ENCODE peak calls at places on chromosomes 2 and 18, in nine cellular contexts. One of them, this sample, is unnamed.

GRCh38 chr18:34529358-34530335 is 180.5 kb upstream of the DTNA start:
- DNase-seq in GM12891: no peak
- DNase-seq in foreskin keratinocyte: no peak
- DNase-seq in foreskin fibroblast: no peak
- DNase-seq in GM03348: no peak
- DNase-seq in vagina: no peak
- DNase-seq in mucosa of gallbladder: no peak
- DNase-seq in GM23248: no peak
- DNase-seq in GM10248: no peak
- DNase-seq in this sample: no peak

GRCh38 chr2:9720352-9721093 is 89.7 kb upstream of the YWHAQ start:
- DNase-seq in GM12891: no peak
- DNase-seq in foreskin keratinocyte: no peak
- DNase-seq in foreskin fibroblast: no peak
- DNase-seq in GM03348: no peak
- DNase-seq in vagina: no peak
- DNase-seq in mucosa of gallbladder: no peak
- DNase-seq in GM23248: no peak
- DNase-seq in GM10248: no peak
- DNase-seq in this sample: no peak

GRCh38 chr2:24076849-24077534 is 866 bp upstream of the SF3B6 start:
- DNase-seq in GM12891: no peak
- DNase-seq in foreskin keratinocyte: no peak
- DNase-seq in foreskin fibroblast: no peak
- DNase-seq in GM03348: peak
- DNase-seq in vagina: no peak
- DNase-seq in mucosa of gallbladder: no peak
- DNase-seq in GM23248: peak
- DNase-seq in GM10248: peak
- DNase-seq in this sample: no peak

GRCh38 chr2:2704380-2705093 is 373.5 kb upstream of the MYT1L start:
- DNase-seq in GM12891: no peak
- DNase-seq in foreskin keratinocyte: no peak
- DNase-seq in foreskin fibroblast: no peak
- DNase-seq in GM03348: no peak
- DNase-seq in vagina: no peak
- DNase-seq in mucosa of gallbladder: no peak
- DNase-seq in GM23248: no peak
- DNase-seq in GM10248: no peak
- DNase-seq in this sample: no peak

GRCh38 chr2:96099861-96100798 is 16.2 kb downstream of the ADRA2B start:
- DNase-seq in GM12891: peak
- DNase-seq in foreskin keratinocyte: peak
- DNase-seq in foreskin fibroblast: no peak
- DNase-seq in GM03348: no peak
- DNase-seq in vagina: no peak
- DNase-seq in mucosa of gallbladder: no peak
- DNase-seq in GM23248: no peak
- DNase-seq in GM10248: no peak
- DNase-seq in this sample: peak

GRCh38 chr2:63792523-63792922 is 49.2 kb upstream of the UGP2 start:
- DNase-seq in GM12891: no peak
- DNase-seq in foreskin keratinocyte: peak
- DNase-seq in foreskin fibroblast: peak
- DNase-seq in GM03348: peak
- DNase-seq in vagina: no peak
- DNase-seq in mucosa of gallbladder: no peak
- DNase-seq in GM23248: peak
- DNase-seq in GM10248: no peak
- DNase-seq in this sample: peak

GRCh38 chr18:50372743-50373142 is 2.1 kb upstream of the SKA1 start:
- DNase-seq in GM12891: no peak
- DNase-seq in foreskin keratinocyte: no peak
- DNase-seq in foreskin fibroblast: no peak
- DNase-seq in GM03348: no peak
- DNase-seq in vagina: no peak
- DNase-seq in mucosa of gallbladder: no peak
- DNase-seq in GM23248: no peak
- DNase-seq in GM10248: no peak
- DNase-seq in this sample: no peak

GRCh38 chr2:127025357-127026062 is 81.4 kb downstream of the BIN1 start:
- DNase-seq in GM12891: no peak
- DNase-seq in foreskin keratinocyte: peak
- DNase-seq in foreskin fibroblast: peak
- DNase-seq in GM03348: peak
- DNase-seq in vagina: peak
- DNase-seq in mucosa of gallbladder: peak
- DNase-seq in GM23248: peak
- DNase-seq in GM10248: peak
- DNase-seq in this sample: peak

GRCh38 chr2:60441791-60442190 is 111.7 kb downstream of the BCL11A start:
- DNase-seq in GM12891: no peak
- DNase-seq in foreskin keratinocyte: peak
- DNase-seq in foreskin fibroblast: no peak
- DNase-seq in GM03348: no peak
- DNase-seq in vagina: no peak
- DNase-seq in mucosa of gallbladder: no peak
- DNase-seq in GM23248: no peak
- DNase-seq in GM10248: no peak
- DNase-seq in this sample: no peak

GRCh38 chr2:53334610-53335009 is 433.0 kb upstream of the CHAC2 start:
- DNase-seq in GM12891: no peak
- DNase-seq in foreskin keratinocyte: no peak
- DNase-seq in foreskin fibroblast: no peak
- DNase-seq in GM03348: no peak
- DNase-seq in vagina: no peak
- DNase-seq in mucosa of gallbladder: no peak
- DNase-seq in GM23248: no peak
- DNase-seq in GM10248: no peak
- DNase-seq in this sample: no peak

GRCh38 chr2:133110201-133110600 is 440.2 kb upstream of the LYPD1 start:
- DNase-seq in GM12891: no peak
- DNase-seq in foreskin keratinocyte: no peak
- DNase-seq in foreskin fibroblast: no peak
- DNase-seq in GM03348: no peak
- DNase-seq in vagina: no peak
- DNase-seq in mucosa of gallbladder: no peak
- DNase-seq in GM23248: peak
- DNase-seq in GM10248: no peak
- DNase-seq in this sample: no peak

GRCh38 chr2:237581751-237582746 is 8.5 kb downstream of the RAB17 start:
- DNase-seq in GM12891: peak
- DNase-seq in foreskin keratinocyte: no peak
- DNase-seq in foreskin fibroblast: peak
- DNase-seq in GM03348: peak
- DNase-seq in vagina: peak
- DNase-seq in mucosa of gallbladder: peak
- DNase-seq in GM23248: peak
- DNase-seq in GM10248: peak
- DNase-seq in this sample: no peak

GRCh38 chr2:48589170-48589767 is 28.4 kb upstream of the GTF2A1L start:
- DNase-seq in GM12891: no peak
- DNase-seq in foreskin keratinocyte: peak
- DNase-seq in foreskin fibroblast: no peak
- DNase-seq in GM03348: peak
- DNase-seq in vagina: no peak
- DNase-seq in mucosa of gallbladder: peak
- DNase-seq in GM23248: peak
- DNase-seq in GM10248: peak
- DNase-seq in this sample: peak

GRCh38 chr2:239730897-239731296 is 294.2 kb downstream of the NDUFA10 start:
- DNase-seq in GM12891: no peak
- DNase-seq in foreskin keratinocyte: no peak
- DNase-seq in foreskin fibroblast: no peak
- DNase-seq in GM03348: no peak
- DNase-seq in vagina: no peak
- DNase-seq in mucosa of gallbladder: no peak
- DNase-seq in GM23248: no peak
- DNase-seq in GM10248: no peak
- DNase-seq in this sample: no peak

GRCh38 chr2:240932001-240932723 is 26.0 kb downstream of the CROCC2 start:
- DNase-seq in GM12891: no peak
- DNase-seq in foreskin keratinocyte: no peak
- DNase-seq in foreskin fibroblast: no peak
- DNase-seq in GM03348: no peak
- DNase-seq in vagina: peak
- DNase-seq in mucosa of gallbladder: no peak
- DNase-seq in GM23248: no peak
- DNase-seq in GM10248: no peak
- DNase-seq in this sample: no peak

GRCh38 chr2:54306561-54306960 is 50.5 kb upstream of the TSPYL6 start:
- DNase-seq in GM12891: no peak
- DNase-seq in foreskin keratinocyte: peak
- DNase-seq in foreskin fibroblast: no peak
- DNase-seq in GM03348: no peak
- DNase-seq in vagina: no peak
- DNase-seq in mucosa of gallbladder: no peak
- DNase-seq in GM23248: peak
- DNase-seq in GM10248: no peak
- DNase-seq in this sample: peak

GRCh38 chr2:38554973-38555595 is 47.6 kb downstream of the HNRNPLL start:
- DNase-seq in GM12891: no peak
- DNase-seq in foreskin keratinocyte: no peak
- DNase-seq in foreskin fibroblast: peak
- DNase-seq in GM03348: peak
- DNase-seq in vagina: no peak
- DNase-seq in mucosa of gallbladder: no peak
- DNase-seq in GM23248: peak
- DNase-seq in GM10248: no peak
- DNase-seq in this sample: no peak

GRCh38 chr18:32771871-32772499 is 838 bp downstream of the KLHL14 start:
- DNase-seq in GM12891: no peak
- DNase-seq in foreskin keratinocyte: no peak
- DNase-seq in foreskin fibroblast: no peak
- DNase-seq in GM03348: peak
- DNase-seq in vagina: no peak
- DNase-seq in mucosa of gallbladder: no peak
- DNase-seq in GM23248: peak
- DNase-seq in GM10248: peak
- DNase-seq in this sample: no peak

GRCh38 chr2:180962727-180963312 is 17.6 kb upstream of the UBE2E3 start:
- DNase-seq in GM12891: no peak
- DNase-seq in foreskin keratinocyte: peak
- DNase-seq in foreskin fibroblast: no peak
- DNase-seq in GM03348: no peak
- DNase-seq in vagina: no peak
- DNase-seq in mucosa of gallbladder: no peak
- DNase-seq in GM23248: no peak
- DNase-seq in GM10248: no peak
- DNase-seq in this sample: peak

GRCh38 chr18:79914614-79915160 is 36.8 kb downstream of the SLC66A2 start:
- DNase-seq in GM12891: no peak
- DNase-seq in foreskin keratinocyte: no peak
- DNase-seq in foreskin fibroblast: no peak
- DNase-seq in GM03348: no peak
- DNase-seq in vagina: peak
- DNase-seq in mucosa of gallbladder: peak
- DNase-seq in GM23248: no peak
- DNase-seq in GM10248: no peak
- DNase-seq in this sample: no peak

GRCh38 chr2:217444509-217444908 is 558.3 kb downstream of the TNS1 start:
- DNase-seq in GM12891: no peak
- DNase-seq in foreskin keratinocyte: no peak
- DNase-seq in foreskin fibroblast: no peak
- DNase-seq in GM03348: no peak
- DNase-seq in vagina: no peak
- DNase-seq in mucosa of gallbladder: no peak
- DNase-seq in GM23248: no peak
- DNase-seq in GM10248: no peak
- DNase-seq in this sample: no peak

GRCh38 chr2:150292192-150292591 is 195.3 kb downstream of the RND3 start:
- DNase-seq in GM12891: no peak
- DNase-seq in foreskin keratinocyte: no peak
- DNase-seq in foreskin fibroblast: no peak
- DNase-seq in GM03348: no peak
- DNase-seq in vagina: no peak
- DNase-seq in mucosa of gallbladder: no peak
- DNase-seq in GM23248: no peak
- DNase-seq in GM10248: no peak
- DNase-seq in this sample: no peak

GRCh38 chr2:85786444-85786843 is 32.7 kb downstream of the ATOH8 start:
- DNase-seq in GM12891: no peak
- DNase-seq in foreskin keratinocyte: no peak
- DNase-seq in foreskin fibroblast: no peak
- DNase-seq in GM03348: no peak
- DNase-seq in vagina: no peak
- DNase-seq in mucosa of gallbladder: no peak
- DNase-seq in GM23248: no peak
- DNase-seq in GM10248: no peak
- DNase-seq in this sample: no peak

GRCh38 chr18:76231402-76231801 is 263.6 kb downstream of the ZNF516 start:
- DNase-seq in GM12891: no peak
- DNase-seq in foreskin keratinocyte: no peak
- DNase-seq in foreskin fibroblast: no peak
- DNase-seq in GM03348: no peak
- DNase-seq in vagina: no peak
- DNase-seq in mucosa of gallbladder: no peak
- DNase-seq in GM23248: no peak
- DNase-seq in GM10248: no peak
- DNase-seq in this sample: peak

GRCh38 chr18:57150828-57151227 is 3.9 kb downstream of the BOD1L2 start:
- DNase-seq in GM12891: no peak
- DNase-seq in foreskin keratinocyte: no peak
- DNase-seq in foreskin fibroblast: no peak
- DNase-seq in GM03348: no peak
- DNase-seq in vagina: no peak
- DNase-seq in mucosa of gallbladder: peak
- DNase-seq in GM23248: no peak
- DNase-seq in GM10248: no peak
- DNase-seq in this sample: no peak

GRCh38 chr2:85695691-85696668 is 1.8 kb downstream of the GNLY start:
- DNase-seq in GM12891: no peak
- DNase-seq in foreskin keratinocyte: no peak
- DNase-seq in foreskin fibroblast: no peak
- DNase-seq in GM03348: no peak
- DNase-seq in vagina: no peak
- DNase-seq in mucosa of gallbladder: no peak
- DNase-seq in GM23248: no peak
- DNase-seq in GM10248: no peak
- DNase-seq in this sample: no peak

This sample was measured in mammary epithelial cell.